ENCODE peak calls at places on chromosomes 4 and X, in eight cellular contexts. I is cardiac fibroblast, J is GM04504, Q is osteocyte, B is HT1080, T is NAMALWA, Y is D341Med, K is non-pigmented ciliary epithelial cell. H is an unnamed sample.

GRCh38 chrX:31838617-31839016 is 766.8 kb upstream of the FTHL17 start:
- DNase-seq in I (no peak), J (no peak), Q (no peak), B (no peak), T (no peak), Y (no peak), K (no peak), H (no peak)

GRCh38 chrX:9622128-9622527 is 143.5 kb downstream of the GPR143 start:
- DNase-seq in I (no peak), J (no peak), Q (no peak), B (no peak), T (no peak), Y (no peak), K (no peak), H (no peak)

GRCh38 chr4:87565746-87566145 is 36.6 kb upstream of the SPARCL1 start:
- DNase-seq in I (no peak), J (no peak), Q (no peak), B (no peak), T (no peak), Y (no peak), K (no peak), H (no peak)

GRCh38 chr4:53479731-53480525 is 102.5 kb downstream of the FIP1L1 start:
- DNase-seq in I (peak; percentile 70), J (no peak), Q (no peak), B (peak; percentile 52), T (no peak), Y (no peak), K (peak; percentile 61), H (no peak)

GRCh38 chrX:41110801-41111625 is 25.8 kb downstream of the USP9X start:
- DNase-seq in I (peak; percentile 25), J (no peak), Q (no peak), B (no peak), T (no peak), Y (no peak), K (no peak), H (no peak)

GRCh38 chr4:73978886-73979285 is 2.9 kb downstream of the PF4 start:
- DNase-seq in I (peak; percentile 92), J (peak; percentile 40), Q (no peak), B (peak; percentile 66), T (no peak), Y (no peak), K (peak; percentile 77), H (no peak)

GRCh38 chr4:102819588-102820365 is 7.6 kb downstream of the UBE2D3 start:
- DNase-seq in I (peak; percentile 33), J (no peak), Q (no peak), B (no peak), T (no peak), Y (no peak), K (no peak), H (no peak)

GRCh38 chr4:97984545-97985131 is 158.6 kb downstream of the STPG2 start:
- DNase-seq in I (peak; percentile 8), J (no peak), Q (no peak), B (no peak), T (peak; percentile 22), Y (peak; percentile 27), K (no peak), H (no peak)

GRCh38 chr4:121155893-121156292 is 8.2 kb downstream of the TNIP3 start:
- DNase-seq in I (peak; percentile 95), J (peak; percentile 79), Q (no peak), B (peak; percentile 82), T (no peak), Y (no peak), K (peak; percentile 67), H (no peak)

GRCh38 chr4:77006753-77007355 is 57.3 kb downstream of the SEPTIN11 start:
- DNase-seq in I (no peak), J (no peak), Q (no peak), B (no peak), T (no peak), Y (no peak), K (no peak), H (no peak)

GRCh38 chr4:56435001-56435747 is at the start of gene PPAT:
- DNase-seq in I (peak; percentile 98), J (peak; percentile 92), Q (peak; percentile 99), B (peak; percentile 98), T (peak; percentile 97), Y (peak; percentile 97), K (peak; percentile 86), H (no peak)

GRCh38 chr4:8394125-8394524 is 46.4 kb downstream of the ACOX3 start:
- DNase-seq in I (peak; percentile 34), J (no peak), Q (no peak), B (no peak), T (peak; percentile 35), Y (no peak), K (peak; percentile 36), H (no peak)

GRCh38 chr4:55396305-55397023 is 707 bp downstream of the TMEM165 start:
- DNase-seq in I (peak; percentile 70), J (no peak), Q (peak; percentile 85), B (peak; percentile 45), T (peak; percentile 51), Y (peak; percentile 74), K (no peak), H (no peak)

GRCh38 chr4:113411496-113411938 is 350.0 kb downstream of the CAMK2D start:
- DNase-seq in I (peak; percentile 91), J (peak; percentile 50), Q (no peak), B (peak; percentile 59), T (no peak), Y (no peak), K (peak; percentile 95), H (no peak)

GRCh38 chrX:71616672-71617529 is 1.4 kb downstream of the CXCR3 start:
- DNase-seq in I (no peak), J (no peak), Q (no peak), B (no peak), T (no peak), Y (no peak), K (no peak), H (no peak)

GRCh38 chr4:83217721-83218522 is 66.7 kb downstream of the COQ2 start:
- DNase-seq in I (no peak), J (no peak), Q (peak; percentile 42), B (peak; percentile 22), T (peak; percentile 98), Y (no peak), K (no peak), H (peak; percentile 60)

GRCh38 chr4:182917182-182918043 is at the start of gene DCTD:
- DNase-seq in I (peak; percentile 57), J (peak; percentile 47), Q (peak; percentile 89), B (peak; percentile 34), T (peak; percentile 93), Y (peak; percentile 90), K (no peak), H (no peak)

GRCh38 chr4:159158083-159158617 is 55.3 kb downstream of the RAPGEF2 start:
- DNase-seq in I (no peak), J (no peak), Q (no peak), B (no peak), T (no peak), Y (no peak), K (no peak), H (no peak)

GRCh38 chr4:2836391-2836859 is 7.2 kb upstream of the ADD1 start:
- DNase-seq in I (no peak), J (no peak), Q (peak; percentile 80), B (no peak), T (no peak), Y (no peak), K (no peak), H (no peak)

GRCh38 chr4:162865102-162865501 is 301.6 kb downstream of the NAF1 start:
- DNase-seq in I (no peak), J (no peak), Q (no peak), B (peak; percentile 7), T (peak; percentile 41), Y (no peak), K (no peak), H (no peak)

GRCh38 chrX:68045008-68045577 is 388.2 kb downstream of the OPHN1 start:
- DNase-seq in I (no peak), J (no peak), Q (no peak), B (no peak), T (no peak), Y (no peak), K (no peak), H (no peak)

GRCh38 chrX:45771114-45771513 is 570.4 kb upstream of the DIPK2B start:
- DNase-seq in I (peak; percentile 94), J (peak; percentile 91), Q (no peak), B (peak; percentile 95), T (no peak), Y (no peak), K (peak; percentile 87), H (no peak)

GRCh38 chr4:112916868-112917267 is 132.6 kb upstream of the ANK2 start:
- DNase-seq in I (peak; percentile 55), J (no peak), Q (no peak), B (peak; percentile 60), T (no peak), Y (no peak), K (peak; percentile 47), H (no peak)

GRCh38 chr4:100360211-100360610 is 157.6 kb downstream of the EMCN start:
- DNase-seq in I (no peak), J (no peak), Q (no peak), B (no peak), T (no peak), Y (no peak), K (no peak), H (no peak)

GRCh38 chr4:37685726-37686372 is 327 bp downstream of the RELL1 start:
- DNase-seq in I (peak; percentile 48), J (no peak), Q (peak; percentile 87), B (peak; percentile 31), T (peak; percentile 71), Y (peak; percentile 77), K (no peak), H (no peak)

GRCh38 chr4:142248946-142249345 is 597.2 kb downstream of the INPP4B start:
- DNase-seq in I (peak; percentile 87), J (peak; percentile 28), Q (no peak), B (peak; percentile 47), T (no peak), Y (no peak), K (peak; percentile 68), H (no peak)

GRCh38 chr4:152738812-152739211 is 40.7 kb downstream of the TIGD4 start:
- DNase-seq in I (peak; percentile 54), J (no peak), Q (no peak), B (peak; percentile 32), T (no peak), Y (no peak), K (no peak), H (no peak)

H was measured in KG1.